ENCODE peak calls at places on chromosomes 11 and 22, in eight cellular contexts. T, N, D, H, X, J, S and K are unnamed samples.
A peak's percentile ranks its signal among the peaks of the same experiment; 100 is the strongest.

GRCh38 chr11:103528596-103528995 is 419.4 kb downstream of the DYNC2H1 start:
- DNase-seq in T (peak; percentile 47), X (no peak), H (no peak), D (no peak), J (peak; percentile 28), N (no peak), S (no peak), K (no peak)

GRCh38 chr11:116481126-116481644 is 291.6 kb downstream of the BUD13 start:
- DNase-seq in S (no peak), X (no peak), T (no peak), N (no peak), J (no peak), H (no peak), D (no peak), K (no peak)

GRCh38 chr22:40289991-40290459 is 56.3 kb upstream of the ADSL start:
- DNase-seq in T (peak; percentile 21), H (no peak), X (no peak), D (no peak), N (no peak), S (no peak), J (no peak), K (peak; percentile 83)

GRCh38 chr22:37007666-37008065 is 11.6 kb downstream of the TST start:
- DNase-seq in H (no peak), X (no peak), D (no peak), J (no peak), N (no peak), S (no peak), T (no peak), K (no peak)

GRCh38 chr22:50627452-50627913 is 469 bp downstream of the ARSA start:
- DNase-seq in T (no peak), D (peak; percentile 70), X (peak; percentile 53), J (peak; percentile 30), N (no peak), H (no peak), S (no peak), K (peak; percentile 48)

GRCh38 chr11:76667856-76668255 is 2.7 kb downstream of the LRRC32 start:
- DNase-seq in H (no peak), T (no peak), J (no peak), X (no peak), D (peak; percentile 33), N (no peak), S (peak; percentile 19), K (no peak)

GRCh38 chr11:61922539-61922938 is 5.2 kb upstream of the RAB3IL1 start:
- DNase-seq in D (peak; percentile 95), X (peak; percentile 55), S (peak; percentile 35), N (no peak), T (peak; percentile 51), J (peak; percentile 92), H (peak; percentile 71), K (no peak)

GRCh38 chr11:71580057-71581003 is 2.3 kb downstream of the KRTAP5-11 start:
- DNase-seq in X (peak; percentile 52), T (peak; percentile 64), D (peak; percentile 76), N (peak; percentile 88), H (no peak), S (peak; percentile 49), J (peak; percentile 85), K (peak; percentile 28)

GRCh38 chr11:122071680-122072321 is 44.2 kb downstream of the BLID start:
- DNase-seq in X (peak; percentile 20), S (no peak), D (no peak), T (peak; percentile 41), N (no peak), J (no peak), H (no peak), K (no peak)

GRCh38 chr11:111762981-111763643 is 3.1 kb downstream of the PPP2R1B start:
- DNase-seq in N (peak; percentile 21), T (peak; percentile 6), X (no peak), J (peak; percentile 54), S (no peak), H (no peak), D (no peak), K (no peak)

GRCh38 chr22:50088096-50088495 is 1.7 kb upstream of the MOV10L1 start:
- DNase-seq in J (no peak), X (no peak), H (no peak), T (no peak), N (no peak), S (no peak), D (no peak), K (no peak)

GRCh38 chr11:87425943-87426342 is 388.2 kb downstream of the TMEM135 start:
- DNase-seq in H (no peak), J (peak; percentile 66), T (peak; percentile 80), D (no peak), S (no peak), N (peak; percentile 55), X (no peak), K (no peak)

GRCh38 chr11:14969922-14970323 is 2.2 kb downstream of the CALCA start:
- DNase-seq in J (peak; percentile 54), T (no peak), N (peak; percentile 37), H (no peak), D (no peak), X (peak; percentile 88), S (no peak), K (peak; percentile 87)

GRCh38 chr22:23182289-23183106 is 2.2 kb downstream of the BCR start:
- DNase-seq in N (peak; percentile 72), X (peak; percentile 57), H (no peak), J (peak; percentile 27), S (peak; percentile 68), D (no peak), T (peak; percentile 41), K (peak; percentile 88)
- TF ChIP-seq CTCF in N (no peak), X (no peak), H (no peak), J (no peak), S (no peak), D (no peak), T (no peak), K (no peak)

GRCh38 chr11:81444306-81444705 is 1289.4 kb downstream of the FAM181B start:
- DNase-seq in X (no peak), J (no peak), H (no peak), D (no peak), N (no peak), T (no peak), S (no peak), K (no peak)
- TF ChIP-seq CTCF in X (peak; percentile 21), J (no peak), H (peak; percentile 53), D (no peak), N (no peak), T (no peak), S (no peak), K (no peak)

GRCh38 chr11:46983598-46983997 is 47.0 kb downstream of the CSTPP1 start:
- DNase-seq in J (no peak), H (no peak), T (no peak), N (no peak), S (no peak), X (no peak), D (no peak), K (no peak)
- TF ChIP-seq CTCF in J (no peak), H (no peak), T (no peak), N (no peak), S (no peak), X (no peak), D (no peak), K (no peak)

GRCh38 chr11:4087551-4087950 is 7.0 kb upstream of the RRM1 start:
- DNase-seq in J (peak; percentile 26), D (no peak), H (no peak), N (peak; percentile 10), T (peak; percentile 47), S (no peak), X (no peak), K (no peak)
- TF ChIP-seq CTCF in J (peak; percentile 25), D (no peak), H (peak; percentile 42), N (peak; percentile 42), T (peak; percentile 28), S (no peak), X (peak; percentile 34), K (no peak)

GRCh38 chr11:65095974-65096806 is at the start of gene VPS51:
- DNase-seq in S (peak; percentile 91), T (peak; percentile 90), X (peak; percentile 85), H (no peak), N (peak; percentile 92), D (peak; percentile 95), J (peak; percentile 95), K (peak; percentile 94)
- TF ChIP-seq CTCF in S (no peak), T (no peak), X (no peak), H (no peak), N (no peak), D (no peak), J (no peak), K (no peak)

GRCh38 chr22:29195118-29195963 is 10.4 kb upstream of the EMID1 start:
- DNase-seq in X (no peak), T (no peak), J (no peak), N (no peak), H (no peak), S (no peak), D (peak; percentile 44), K (no peak)
- TF ChIP-seq CTCF in X (no peak), T (no peak), J (no peak), N (no peak), H (no peak), S (no peak), D (no peak), K (no peak)

DNA sequence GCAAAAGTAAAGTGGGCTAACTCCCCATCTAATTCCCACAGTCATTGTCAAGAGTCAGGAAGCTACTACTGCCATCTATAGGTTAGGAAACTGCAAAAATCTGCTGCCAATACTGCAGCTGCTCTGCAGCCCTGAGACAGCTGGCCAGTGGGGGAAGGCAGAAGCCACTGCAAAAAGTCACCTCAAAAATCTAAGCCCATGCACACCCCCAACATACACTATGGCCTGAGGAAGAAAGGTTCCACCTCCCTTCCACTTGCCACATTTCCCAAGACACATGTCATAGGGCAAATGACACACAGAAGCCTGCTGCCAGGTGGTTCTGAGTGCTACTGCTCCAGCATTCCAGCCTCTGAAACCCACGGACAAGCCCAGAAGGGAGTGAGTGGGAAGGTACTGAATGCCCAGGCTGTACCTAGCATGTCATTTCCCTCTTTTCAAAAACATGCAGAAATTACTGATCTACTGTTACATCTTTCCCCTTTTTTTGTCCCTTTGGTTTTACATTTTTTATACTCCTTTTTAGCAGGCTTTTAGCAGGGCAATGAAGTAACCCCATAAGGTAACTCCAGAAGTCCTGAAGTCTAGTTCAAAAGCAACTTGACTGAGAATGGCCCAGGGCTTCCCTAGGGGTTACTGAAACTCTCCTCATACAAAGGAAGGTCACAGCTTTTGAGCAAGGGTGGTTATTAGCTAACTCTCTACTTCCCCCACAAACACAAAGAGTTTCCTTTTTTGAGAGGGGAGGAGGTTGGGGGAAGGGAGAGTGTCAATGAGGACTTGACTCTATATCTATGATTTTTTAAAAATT is 36.8 kb downstream of the DGCR2 start:
- DNase-seq in S (peak; percentile 66), D (peak; percentile 30), T (peak; percentile 45), N (peak; percentile 51), X (no peak), J (peak; percentile 61), H (no peak), K (no peak)
- TF ChIP-seq CTCF in S (no peak), D (no peak), T (peak; percentile 63), N (peak; percentile 58), X (peak; percentile 14), J (peak; percentile 45), H (peak; percentile 58), K (peak; percentile 15)

DNA sequence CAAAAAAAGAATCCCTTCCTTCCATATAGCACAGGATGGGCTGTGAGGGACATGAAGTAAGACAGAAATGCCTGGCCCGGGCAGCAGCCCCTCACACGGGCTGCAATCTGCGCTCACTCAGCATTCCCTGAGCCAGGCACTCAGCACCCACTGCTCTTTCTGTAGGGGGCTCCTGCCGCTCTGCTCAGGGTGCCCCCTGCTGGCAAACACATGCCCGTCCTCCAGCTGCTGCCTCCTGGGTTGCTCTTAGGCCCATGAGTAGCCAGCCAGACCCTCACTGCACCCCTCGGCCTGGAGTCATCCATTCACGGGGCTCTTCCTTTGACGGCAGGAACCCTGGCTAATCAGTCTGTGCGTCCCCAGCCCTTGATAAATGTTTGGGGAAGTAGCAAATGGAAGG is 6.9 kb downstream of the MCAT start:
- DNase-seq in D (no peak), H (no peak), S (peak; percentile 84), N (peak; percentile 14), J (peak; percentile 61), T (peak; percentile 20), X (peak; percentile 67), K (peak; percentile 61)
- TF ChIP-seq CTCF in D (peak; percentile 31), H (peak; percentile 78), S (peak; percentile 75), N (peak; percentile 67), J (peak; percentile 74), T (peak; percentile 72), X (peak; percentile 61), K (peak; percentile 70)